ENCODE peak calls at places on chromosome 19, in six cellular contexts. I, C, R, Q, E and Y are unnamed samples.

GRCh38 chr19:15437355-15438123 is 12.2 kb downstream of the WIZ start:
- DNase-seq in Q (no peak), I (peak; percentile 74), C (no peak), R (no peak), E (no peak), Y (no peak)

GRCh38 chr19:19652482-19653295 is 9.2 kb upstream of the GMIP start:
- DNase-seq in I (peak; percentile 30), C (no peak), R (no peak), Q (peak; percentile 8), E (no peak), Y (peak; percentile 76)

GRCh38 chr19:38270587-38271167 is 6.3 kb downstream of the SPINT2 start:
- DNase-seq in E (no peak), Q (peak; percentile 75), R (no peak), I (peak; percentile 56), C (no peak), Y (no peak)

GRCh38 chr19:22088541-22089144 is 36.4 kb downstream of the ZNF257 start:
- DNase-seq in Q (no peak), C (no peak), R (no peak), I (no peak), E (no peak), Y (no peak)

GRCh38 chr19:10601999-10602329 is 14.9 kb upstream of the AP1M2 start:
- DNase-seq in C (no peak), R (no peak), Q (no peak), I (no peak), E (no peak), Y (no peak)

GRCh38 chr19:28228854-28229253 is 984.1 kb downstream of the UQCRFS1 start:
- DNase-seq in Q (no peak), R (no peak), C (no peak), I (no peak), E (no peak), Y (no peak)

GRCh38 chr19:34963531-34964406 is at the start of gene ZNF792:
- DNase-seq in Q (peak; percentile 36), I (peak; percentile 34), E (peak; percentile 93), R (peak; percentile 74), C (peak; percentile 78), Y (peak; percentile 88)

GRCh38 chr19:52492991-52493470 is 34.4 kb upstream of the ZNF808 start:
- DNase-seq in R (peak; percentile 64), E (no peak), C (peak; percentile 18), Q (no peak), I (no peak), Y (no peak)

GRCh38 chr19:52398091-52398461 is 427 bp downstream of the ZNF528 start:
- DNase-seq in R (no peak), E (peak; percentile 12), I (peak; percentile 1), C (no peak), Q (no peak), Y (no peak)

GRCh38 chr19:19615086-19615485 is 3.4 kb downstream of the PBX4 start:
- DNase-seq in R (no peak), C (no peak), Q (no peak), E (no peak), I (peak; percentile 46), Y (no peak)

GRCh38 chr19:54147676-54148075 is 10.1 kb downstream of the CNOT3 start:
- DNase-seq in C (no peak), Q (no peak), R (no peak), E (no peak), I (peak; percentile 28), Y (no peak)

GRCh38 chr19:16619456-16619855 is 8.5 kb downstream of the MED26 start:
- DNase-seq in R (no peak), C (no peak), Q (no peak), I (no peak), E (no peak), Y (no peak)

GRCh38 chr19:4115050-4115817 is 8.7 kb downstream of the MAP2K2 start:
- DNase-seq in Q (no peak), C (no peak), I (no peak), E (no peak), R (no peak), Y (no peak)

GRCh38 chr19:31220540-31220939 is 128.7 kb downstream of the TSHZ3 start:
- DNase-seq in R (no peak), C (no peak), E (peak; percentile 24), Q (no peak), I (no peak), Y (no peak)

GRCh38 chr19:55451522-55452380 is 8.7 kb upstream of the SHISA7 start:
- DNase-seq in R (no peak), I (no peak), C (no peak), E (no peak), Q (no peak), Y (no peak)

GRCh38 chr19:16541526-16542044 is 652 bp downstream of the CHERP start:
- DNase-seq in I (peak; percentile 11), E (no peak), Q (no peak), C (no peak), R (peak; percentile 41), Y (no peak)

GRCh38 chr19:55461974-55462628 is 659 bp upstream of the ISOC2 start:
- DNase-seq in Q (peak; percentile 35), E (no peak), R (no peak), I (peak; percentile 33), C (no peak), Y (no peak)

GRCh38 chr19:46953955-46954501 is 65.6 kb upstream of the NPAS1 start:
- DNase-seq in R (no peak), C (no peak), I (no peak), Q (no peak), E (no peak), Y (no peak)

GRCh38 chr19:54388001-54388802 is 23.5 kb upstream of the LAIR1 start:
- DNase-seq in E (no peak), I (no peak), R (no peak), C (no peak), Q (no peak), Y (no peak)

GRCh38 chr19:23440207-23440606 is 44.9 kb upstream of the ZNF91 start:
- DNase-seq in Q (no peak), C (no peak), E (peak; percentile 47), R (no peak), I (no peak), Y (no peak)
- TF ChIP-seq CTCF in Q (peak; percentile 14), C (no peak), E (peak; percentile 53), R (no peak), I (peak; percentile 3), Y (no peak)

GRCh38 chr19:44552324-44552723 is 22.8 kb upstream of the CEACAM20 start:
- DNase-seq in I (no peak), R (no peak), C (peak; percentile 29), E (peak; percentile 49), Q (no peak), Y (peak; percentile 82)
- TF ChIP-seq CTCF in I (peak; percentile 36), R (peak; percentile 31), C (peak; percentile 30), E (peak; percentile 71), Q (peak; percentile 53), Y (peak; percentile 39)

GRCh38 chr19:39539165-39539518 is 819 bp downstream of the EID2 start:
- DNase-seq in Q (peak; percentile 46), C (no peak), R (no peak), I (peak; percentile 54), E (no peak), Y (no peak)

GRCh38 chr19:39542198-39542597 is 2.2 kb upstream of the EID2 start:
- DNase-seq in E (no peak), I (no peak), C (no peak), Q (no peak), R (peak; percentile 0), Y (peak; percentile 15)

GRCh38 chr19:39543477-39543857 is 3.5 kb upstream of the EID2 start:
- DNase-seq in C (no peak), I (no peak), Q (no peak), E (no peak), R (peak; percentile 11), Y (no peak)

GRCh38 chr19:39539519-39540332 is at the start of gene EID2:
- DNase-seq in I (peak; percentile 93), Q (peak; percentile 95), R (peak; percentile 98), E (peak; percentile 94), C (peak; percentile 96), Y (peak; percentile 98)

GRCh38 chr19:39540333-39540673 is 342 bp upstream of the EID2 start:
- DNase-seq in Q (no peak), R (no peak), E (no peak), C (no peak), I (no peak), Y (no peak)
- TF ChIP-seq CTCF in Q (no peak), R (peak; percentile 54), E (no peak), C (no peak), I (no peak), Y (no peak)

DNA sequence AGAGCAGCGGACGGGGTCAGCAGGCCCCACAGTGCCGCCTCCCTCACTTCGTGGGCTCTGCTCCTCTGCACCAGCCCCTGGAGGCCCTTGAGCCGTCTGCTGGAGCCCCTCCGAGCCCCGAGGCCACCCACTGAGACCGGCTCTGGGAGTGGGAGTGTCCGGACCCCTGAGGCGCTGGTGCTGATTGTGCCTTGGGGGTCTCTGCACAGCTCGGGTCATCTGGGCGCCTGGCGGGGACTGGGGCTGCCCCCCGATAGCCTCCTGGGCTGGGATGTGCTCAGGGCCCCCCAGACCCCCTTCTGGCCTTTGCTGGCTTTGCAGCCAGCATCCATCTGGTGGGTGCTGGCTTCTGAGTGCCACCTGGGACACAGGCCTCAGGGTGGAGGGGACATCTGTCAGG is 15.4 kb downstream of the CBARP start:
- DNase-seq in Q (no peak), I (no peak), R (no peak), C (no peak), E (no peak), Y (no peak)
- TF ChIP-seq CTCF in Q (peak; percentile 31), I (peak; percentile 12), R (no peak), C (no peak), E (peak; percentile 25), Y (no peak)

GRCh38 chr19:49570138-49570856 is 10.1 kb downstream of the NOSIP start:
- DNase-seq in I (peak; percentile 84), Q (peak; percentile 82), R (no peak), E (peak; percentile 75), C (no peak), Y (no peak)

GRCh38 chr19:49574206-49574755 is 6.1 kb downstream of the NOSIP start:
- DNase-seq in C (no peak), I (no peak), E (no peak), Q (no peak), R (no peak), Y (no peak)

GRCh38 chr19:49573451-49573850 is 6.9 kb downstream of the NOSIP start:
- DNase-seq in R (no peak), E (no peak), I (peak; percentile 20), C (no peak), Q (no peak), Y (no peak)

GRCh38 chr19:49573009-49573408 is 7.3 kb downstream of the NOSIP start:
- DNase-seq in C (no peak), R (no peak), I (no peak), E (no peak), Q (no peak), Y (no peak)

DNA sequence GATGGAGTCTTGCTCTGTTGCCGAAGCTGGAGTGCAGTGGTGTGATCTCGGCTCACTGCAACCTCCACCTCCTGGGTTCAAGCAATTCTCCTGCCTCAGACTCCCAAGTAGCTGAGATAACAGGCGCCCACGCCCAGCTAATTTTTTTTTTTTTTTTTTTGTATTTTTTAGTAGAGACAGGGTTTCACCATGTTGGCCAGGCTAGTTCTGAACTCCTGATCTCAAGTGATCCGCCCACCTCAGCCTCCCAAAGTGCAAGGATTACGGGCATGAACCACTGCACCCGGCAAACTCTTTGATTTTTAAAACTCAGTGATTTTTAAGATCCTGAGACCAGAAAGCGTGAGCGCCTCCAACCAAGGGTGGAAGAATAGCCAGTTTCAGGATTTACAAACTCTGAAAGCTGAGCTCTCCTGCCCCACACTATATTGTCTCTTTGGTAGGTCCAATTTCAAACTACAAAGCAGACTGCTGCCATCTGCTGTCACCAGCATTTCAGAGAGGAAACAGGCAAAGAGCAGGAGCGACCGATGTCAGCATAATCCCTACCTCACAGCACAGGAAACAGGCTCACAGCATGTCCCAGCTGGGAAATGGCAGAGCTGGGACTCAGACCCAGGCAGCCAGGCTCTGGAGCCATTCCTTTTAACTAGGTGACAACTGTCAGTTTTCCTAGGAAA is 9.2 kb downstream of the NOSIP start:
- DNase-seq in R (no peak), C (peak; percentile 35), E (peak; percentile 63), Q (no peak), I (no peak), Y (no peak)
- TF ChIP-seq CTCF in R (no peak), C (peak; percentile 41), E (peak; percentile 55), Q (peak; percentile 9), I (no peak), Y (no peak)